ENCODE peak calls at places on chromosomes 13 and 19, in five cellular contexts. F is H1, E is K562, G is GM12878, P is HepG2. O is an unnamed sample.

GRCh38 chr19:42295831-42296525 is 6.0 kb upstream of the PRR19 start:
- DNase-seq in F (peak; percentile 65), E (peak; percentile 86), G (peak; percentile 41), P (peak; percentile 74), O (peak; percentile 61)

GRCh38 chr13:110109910-110110309 is 197.0 kb downstream of the COL4A1 start:
- DNase-seq in F (no peak), E (no peak), G (no peak), P (no peak), O (no peak)

GRCh38 chr19:6732803-6733337 is 4.5 kb downstream of the GPR108 start:
- DNase-seq in F (no peak), E (no peak), G (no peak), P (no peak), O (no peak)

GRCh38 chr19:45816236-45817009 is 1.3 kb upstream of the RSPH6A start:
- DNase-seq in F (no peak), E (no peak), G (no peak), P (no peak), O (no peak)

GRCh38 chr19:56837892-56838679 is 2.4 kb downstream of the PEG3 start:
- DNase-seq in F (no peak), E (no peak), G (no peak), P (peak; percentile 67), O (no peak)

GRCh38 chr19:49663224-49663623 is 2.4 kb downstream of the IRF3 start:
- DNase-seq in F (no peak), E (no peak), G (no peak), P (no peak), O (no peak)

GRCh38 chr19:8065489-8066261 is 13.1 kb downstream of the CCL25 start:
- DNase-seq in F (no peak), E (no peak), G (no peak), P (no peak), O (no peak)

GRCh38 chr19:48728882-48729645 is 9.5 kb upstream of the MAMSTR start:
- DNase-seq in F (no peak), E (no peak), G (no peak), P (no peak), O (no peak)

GRCh38 chr19:42159942-42160341 is 27.7 kb upstream of the POU2F2 start:
- DNase-seq in F (no peak), E (no peak), G (no peak), P (no peak), O (no peak)

GRCh38 chr13:98171806-98172569 is 5.1 kb downstream of the RNF113B start:
- DNase-seq in F (no peak), E (peak; percentile 2), G (no peak), P (no peak), O (no peak)

GRCh38 chr19:3507371-3508120 is 1.4 kb downstream of the FZR1 start:
- DNase-seq in F (no peak), E (peak; percentile 47), G (no peak), P (peak; percentile 74), O (no peak)

GRCh38 chr13:113586661-113587479 is 2.3 kb downstream of the TFDP1 start:
- DNase-seq in F (no peak), E (no peak), G (no peak), P (no peak), O (no peak)

GRCh38 chr13:28730762-28731161 is 12.0 kb upstream of the SLC46A3 start:
- DNase-seq in F (no peak), E (no peak), G (no peak), P (no peak), O (no peak)

GRCh38 chr13:112959206-112959605 is 9.8 kb upstream of the MCF2L start:
- DNase-seq in F (no peak), E (no peak), G (no peak), P (peak; percentile 46), O (no peak)

GRCh38 chr13:109145631-109146030 is 516.2 kb downstream of the MYO16 start:
- DNase-seq in F (no peak), E (peak; percentile 18), G (no peak), P (peak; percentile 13), O (peak; percentile 58)

GRCh38 chr19:55526216-55527196 is 10.4 kb downstream of the SBK2 start:
- DNase-seq in F (no peak), E (no peak), G (no peak), P (peak; percentile 31), O (no peak)

GRCh38 chr19:20912973-20913372 is 10.1 kb upstream of the ZNF85 start:
- DNase-seq in F (no peak), E (no peak), G (no peak), P (no peak), O (no peak)

GRCh38 chr13:26498524-26499208 is 58.8 kb upstream of the WASF3 start:
- DNase-seq in F (no peak), E (no peak), G (no peak), P (no peak), O (no peak)

GRCh38 chr19:1989513-1990229 is 25.8 kb downstream of the BTBD2 start:
- DNase-seq in F (no peak), E (no peak), G (no peak), P (no peak), O (no peak)

GRCh38 chr19:54325194-54325621 is 12.2 kb upstream of the LILRA5 start:
- DNase-seq in F (no peak), E (peak; percentile 58), G (no peak), P (peak; percentile 30), O (peak; percentile 31)

GRCh38 chr13:74129500-74130144 is 4.6 kb downstream of the KLF12 start:
- DNase-seq in F (no peak), E (peak; percentile 8), G (no peak), P (no peak), O (no peak)

GRCh38 chr19:10105241-10106099 is 692 bp upstream of the PPAN start:
- DNase-seq in F (no peak), E (no peak), G (peak; percentile 82), P (no peak), O (no peak)

GRCh38 chr19:53906211-53907192 is 2.6 kb upstream of the CACNG7 start:
- DNase-seq in F (no peak), E (peak; percentile 40), G (no peak), P (no peak), O (no peak)

GRCh38 chr19:49502866-49503581 is 6.8 kb downstream of the RPS11 start:
- DNase-seq in F (no peak), E (peak; percentile 81), G (no peak), P (peak; percentile 74), O (peak; percentile 54)

GRCh38 chr13:79943633-79944032 is 397.3 kb downstream of the SPRY2 start:
- DNase-seq in F (no peak), E (no peak), G (no peak), P (no peak), O (no peak)

GRCh38 chr13:88051746-88052482 is 380.7 kb downstream of the SLITRK5 start:
- DNase-seq in F (no peak), E (no peak), G (no peak), P (no peak), O (no peak)

GRCh38 chr19:38057954-38058690 is 151.1 kb downstream of the SIPA1L3 start:
- DNase-seq in F (no peak), E (no peak), G (no peak), P (peak; percentile 58), O (no peak)

GRCh38 chr13:23578411-23579071 is 8.3 kb downstream of the TNFRSF19 start:
- DNase-seq in F (peak; percentile 31), E (peak; percentile 66), G (no peak), P (peak; percentile 63), O (no peak)

GRCh38 chr13:99432637-99433542 is 68.4 kb upstream of the TM9SF2 start:
- DNase-seq in F (peak; percentile 54), E (peak; percentile 39), G (peak; percentile 97), P (peak; percentile 84), O (peak; percentile 36)

GRCh38 chr19:39362682-39363657 is 20.7 kb downstream of the SAMD4B start:
- DNase-seq in F (no peak), E (no peak), G (no peak), P (no peak), O (no peak)

GRCh38 chr13:22800726-22801401 is 379.9 kb upstream of the SGCG start:
- DNase-seq in F (no peak), E (no peak), G (peak; percentile 12), P (no peak), O (no peak)

GRCh38 chr13:27174766-27175455 is 3.3 kb upstream of the USP12 start:
- DNase-seq in F (no peak), E (no peak), G (no peak), P (no peak), O (no peak)

DNA sequence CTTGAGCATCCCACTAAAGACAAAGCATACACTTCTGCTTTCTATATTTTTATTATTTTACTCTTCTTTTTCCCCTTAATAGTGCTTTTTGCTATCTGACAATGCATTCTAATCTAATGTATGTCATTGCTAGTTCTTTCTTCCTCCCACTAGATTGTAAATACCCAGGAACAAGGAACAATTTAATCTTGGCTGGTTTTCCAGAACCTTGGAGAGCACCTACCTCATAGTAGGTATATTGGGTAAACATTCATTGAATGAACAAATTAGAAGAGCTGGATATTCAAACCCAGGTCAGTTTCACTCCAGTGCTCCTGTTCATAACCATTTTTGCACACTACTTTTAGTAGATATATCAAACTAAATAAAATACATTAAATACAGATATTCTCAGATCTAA is 1617.6 kb upstream of the SLC10A2 start:
- DNase-seq in F (no peak), E (no peak), G (no peak), P (no peak), O (no peak)
- TF ChIP-seq SRF in F (no peak), E (no peak), G (no peak), P (no peak), O (no peak)

GRCh38 chr13:59409651-59410200 is 754.0 kb downstream of the DIAPH3 start:
- DNase-seq in F (no peak), E (no peak), G (no peak), P (no peak), O (no peak)

GRCh38 chr13:59413121-59413520 is 750.6 kb downstream of the DIAPH3 start:
- DNase-seq in F (no peak), E (no peak), G (peak; percentile 9), P (no peak), O (no peak)

GRCh38 chr13:59408738-59409137 is 755.0 kb downstream of the DIAPH3 start:
- DNase-seq in F (no peak), E (no peak), G (no peak), P (no peak), O (no peak)

GRCh38 chr13:59409211-59409610 is 754.5 kb downstream of the DIAPH3 start:
- DNase-seq in F (no peak), E (no peak), G (no peak), P (no peak), O (no peak)
- TF ChIP-seq SRF in F (no peak), E (no peak), G (no peak), P (no peak), O (no peak)

DNA sequence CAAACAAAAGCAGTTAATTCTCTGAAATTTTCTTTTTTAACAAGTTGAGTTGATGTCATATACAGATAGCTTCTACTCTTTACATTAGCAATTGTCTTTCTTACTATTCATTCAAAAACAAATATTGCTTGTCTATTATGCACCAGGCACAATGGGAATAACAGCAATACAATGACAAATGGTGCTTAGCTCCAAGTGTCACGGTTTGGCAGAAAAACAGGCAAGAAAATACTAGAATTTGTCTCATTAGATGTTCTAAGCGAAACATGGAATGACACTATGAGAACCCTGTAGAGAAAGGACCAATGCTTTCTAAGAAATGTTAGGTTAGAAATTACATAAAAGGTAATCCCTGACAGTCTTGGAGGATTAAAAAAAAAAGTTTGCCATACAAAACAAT is 187.6 kb downstream of the PCDH9 start:
- DNase-seq in F (no peak), E (no peak), G (no peak), P (no peak), O (no peak)
- TF ChIP-seq SRF in F (no peak), E (no peak), G (no peak), P (no peak), O (no peak)

GRCh38 chr13:102405499-102406079 is 3.7 kb upstream of the FGF14 start:
- DNase-seq in F (no peak), E (no peak), G (no peak), P (no peak), O (no peak)
- TF ChIP-seq SRF in F (no peak), E (no peak), G (no peak), P (no peak), O (no peak)